ENCODE peak calls at places on chromosomes 2 and 18, in five cellular contexts. C is fibroblast of pulmonary artery, Z is A549, Y is kidney epithelial cell, F is brain microvascular endothelial cell. T is an unnamed sample.

GRCh38 chr2:167944825-167945659 is 302.4 kb downstream of the STK39 start:
- DNase-seq in C (peak; percentile 39), Z (no peak), Y (no peak), F (peak; percentile 38), T (peak; percentile 42)

GRCh38 chr2:20185176-20186022 is 39.5 kb downstream of the SDC1 start:
- DNase-seq in C (peak; percentile 29), Z (peak; percentile 48), Y (peak; percentile 79), F (peak; percentile 81), T (no peak)

GRCh38 chr2:38092196-38092902 is 16.4 kb upstream of the CYP1B1 start:
- DNase-seq in C (peak; percentile 77), Z (peak; percentile 66), Y (no peak), F (peak; percentile 81), T (peak; percentile 96)

GRCh38 chr2:16537347-16537746 is 128.3 kb downstream of the CYRIA start:
- DNase-seq in C (no peak), Z (no peak), Y (no peak), F (peak; percentile 82), T (peak; percentile 6)

GRCh38 chr2:183091318-183091953 is 12.9 kb downstream of the DUSP19 start:
- DNase-seq in C (no peak), Z (no peak), Y (no peak), F (no peak), T (no peak)

GRCh38 chr2:165837122-165837521 is 43.1 kb upstream of the GALNT3 start:
- DNase-seq in C (peak; percentile 24), Z (peak; percentile 7), Y (no peak), F (peak; percentile 75), T (peak; percentile 66)

GRCh38 chr2:200944467-200945394 is 18.7 kb downstream of the ORC2 start:
- DNase-seq in C (peak; percentile 86), Z (peak; percentile 93), Y (peak; percentile 18), F (peak; percentile 95), T (peak; percentile 94)

GRCh38 chr2:216426166-216426777 is 14.0 kb downstream of the SMARCAL1 start:
- DNase-seq in C (peak; percentile 8), Z (no peak), Y (no peak), F (no peak), T (peak; percentile 12)

GRCh38 chr2:85954918-85955420 is 66.2 kb upstream of the ST3GAL5 start:
- DNase-seq in C (no peak), Z (peak; percentile 51), Y (no peak), F (no peak), T (no peak)

GRCh38 chr2:217915706-217916105 is 87.1 kb downstream of the TNS1 start:
- DNase-seq in C (no peak), Z (no peak), Y (no peak), F (no peak), T (no peak)

GRCh38 chr2:67755511-67755910 is 307.3 kb downstream of the C1D start:
- DNase-seq in C (no peak), Z (no peak), Y (no peak), F (no peak), T (no peak)

GRCh38 chr2:9076210-9076609 is 72.7 kb upstream of the MBOAT2 start:
- DNase-seq in C (no peak), Z (no peak), Y (no peak), F (no peak), T (peak; percentile 14)

GRCh38 chr2:240419321-240419720 is 16.1 kb upstream of the GPC1 start:
- DNase-seq in C (no peak), Z (no peak), Y (no peak), F (no peak), T (no peak)

GRCh38 chr2:29489568-29489967 is 374.4 kb downstream of the CLIP4 start:
- DNase-seq in C (no peak), Z (no peak), Y (no peak), F (no peak), T (no peak)

GRCh38 chr18:71116535-71116934 is 827.7 kb downstream of the SOCS6 start:
- DNase-seq in C (no peak), Z (no peak), Y (no peak), F (no peak), T (peak; percentile 17)

GRCh38 chr2:22673501-22673900 is 711.5 kb upstream of the KLHL29 start:
- DNase-seq in C (no peak), Z (no peak), Y (no peak), F (no peak), T (no peak)

GRCh38 chr2:231667497-231667896 is 40.8 kb upstream of the PTMA start:
- DNase-seq in C (no peak), Z (no peak), Y (no peak), F (no peak), T (no peak)

GRCh38 chr2:200297100-200297499 is 9.4 kb upstream of the SPATS2L start:
- DNase-seq in C (no peak), Z (no peak), Y (no peak), F (no peak), T (no peak)

GRCh38 chr2:30422437-30422805 is 24.6 kb upstream of the LCLAT1 start:
- DNase-seq in C (peak; percentile 32), Z (peak; percentile 61), Y (no peak), F (peak; percentile 56), T (peak; percentile 54)

DNA sequence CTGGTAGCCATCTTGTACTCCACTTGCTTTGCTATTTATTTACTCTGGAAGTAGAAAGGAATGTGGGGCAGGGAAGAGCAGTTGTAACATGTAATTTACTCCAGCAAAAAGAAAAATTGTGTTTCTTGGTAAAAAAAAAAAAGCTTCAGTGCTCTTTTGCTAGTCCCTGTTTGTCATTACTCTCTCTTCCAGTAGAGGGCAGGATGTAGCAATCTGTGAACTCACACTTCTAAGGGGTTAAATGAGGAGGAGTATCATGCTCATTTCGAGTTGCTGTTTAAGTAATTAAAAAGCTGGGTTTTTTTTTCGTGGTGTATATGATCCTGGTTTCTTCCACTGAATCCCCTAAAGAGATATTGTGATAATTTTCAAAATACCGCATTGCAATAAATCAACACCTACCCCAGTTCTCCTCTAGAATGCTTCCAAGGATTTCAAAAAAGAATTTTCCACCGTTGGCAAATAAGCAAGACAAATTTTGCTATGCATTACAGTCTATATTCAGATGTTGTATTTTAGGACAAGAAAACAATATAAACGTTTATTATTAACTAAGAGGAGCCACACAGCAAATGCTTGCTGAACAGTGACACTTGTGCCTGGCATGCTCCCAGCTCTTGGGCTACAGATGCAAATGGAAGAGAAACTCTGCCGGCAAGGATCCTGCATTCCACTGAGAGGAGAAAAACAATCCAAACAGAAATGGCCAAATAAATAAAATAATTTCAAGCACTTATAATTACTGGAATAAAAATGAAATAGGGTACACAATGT is 261.6 kb downstream of the ASXL3 start:
- DNase-seq in C (peak; percentile 67), Z (peak; percentile 33), Y (no peak), F (peak; percentile 50), T (peak; percentile 69)
- TF ChIP-seq CTCF in C (peak; percentile 92), Z (no peak), Y (peak; percentile 84), F (peak; percentile 75), T (peak; percentile 87)

DNA sequence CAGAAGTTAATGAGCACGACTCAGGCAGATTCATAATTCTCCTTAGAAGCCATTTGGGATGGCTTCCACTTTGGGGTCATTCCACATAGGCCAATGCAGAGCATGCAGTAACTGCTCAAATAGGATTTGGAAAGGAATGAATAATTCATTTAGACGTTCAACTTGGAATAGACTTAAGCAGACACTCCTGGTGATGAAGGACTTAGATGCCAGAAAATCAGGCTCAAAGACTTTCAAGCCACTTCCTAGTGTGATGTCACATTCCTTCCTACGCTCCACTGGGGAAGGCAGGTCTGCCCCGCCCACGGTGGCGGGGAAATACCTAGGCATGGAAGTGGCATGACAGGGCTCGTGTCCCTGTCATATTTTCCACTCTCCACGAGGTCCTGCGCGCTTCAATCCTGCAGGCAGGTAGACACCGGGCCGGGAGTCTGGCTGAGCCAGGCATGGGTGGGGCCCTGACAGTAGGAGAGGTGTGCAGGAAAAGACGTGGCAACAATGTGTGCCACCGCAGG is at the start of gene IL1RL2:
- DNase-seq in C (peak; percentile 45), Z (no peak), Y (no peak), F (no peak), T (no peak)
- H3K4me3 ChIP-seq in C (peak within 1 kb of the TSS; percentile 44), Z (no peak within 1 kb of the TSS), Y (peak within 1 kb of the TSS; percentile 37), F (peak within 1 kb of the TSS; percentile 63), T (peak within 1 kb of the TSS; percentile 42)

GRCh38 chr2:214591359-214591758 is 180.5 kb downstream of the VWC2L start:
- DNase-seq in C (no peak), Z (peak; percentile 6), Y (no peak), F (peak; percentile 4), T (no peak)
- TF ChIP-seq CTCF in C (no peak), Z (no peak), Y (peak; percentile 8), F (peak; percentile 40), T (peak; percentile 1)

GRCh38 chr2:102106133-102106556 is 36.4 kb upstream of the IL1R1 start:
- DNase-seq in C (peak; percentile 91), Z (peak; percentile 87), Y (no peak), F (peak; percentile 85), T (peak; percentile 94)
- H3K4me3 ChIP-seq in C (peak overlapping the region; percentile 82), Z (peak overlapping the region; percentile 41), Y (no peak overlapping the region), F (no peak overlapping the region), T (peak overlapping the region; percentile 57)

GRCh38 chr2:39851691-39852110 is 72.6 kb upstream of the THUMPD2 start:
- DNase-seq in C (peak; percentile 44), Z (no peak), Y (no peak), F (no peak), T (peak; percentile 50)
- TF ChIP-seq CTCF in C (peak; percentile 2), Z (no peak), Y (no peak), F (no peak), T (peak; percentile 24)

DNA sequence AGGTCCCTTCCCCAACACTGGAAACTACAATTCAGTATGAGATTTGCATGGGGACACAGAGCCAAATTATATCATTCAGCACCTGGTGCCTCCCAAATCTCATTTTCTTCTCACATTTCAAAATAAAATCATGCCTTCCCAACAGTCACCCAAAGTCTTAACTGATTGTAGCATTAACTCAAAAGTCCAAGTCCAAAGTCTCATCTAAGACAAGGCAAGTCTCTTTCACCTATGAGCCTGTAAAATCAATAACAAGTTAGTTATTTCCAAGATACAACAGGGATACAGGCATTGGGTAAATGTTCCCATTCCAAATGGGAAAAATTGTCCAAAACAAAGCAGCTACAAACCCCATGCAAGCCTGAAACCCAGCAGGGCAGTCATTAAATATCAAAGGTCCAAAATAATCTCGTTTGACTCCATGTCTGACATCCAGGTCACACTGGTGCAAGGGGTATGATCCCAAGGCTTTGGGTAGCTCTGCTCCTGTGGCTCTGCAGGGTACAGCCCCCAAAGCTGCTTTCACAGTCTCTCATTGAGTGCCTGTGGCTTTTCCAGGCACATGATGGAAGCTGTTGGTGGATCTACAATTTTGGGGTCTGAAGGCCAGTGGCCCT is 1370.1 kb upstream of the DDX18 start:
- DNase-seq in C (no peak), Z (no peak), Y (no peak), F (no peak), T (no peak)
- H3K4me3 ChIP-seq in C (no peak overlapping the region), Z (no peak overlapping the region), Y (no peak overlapping the region), F (no peak overlapping the region), T (no peak overlapping the region)

DNA sequence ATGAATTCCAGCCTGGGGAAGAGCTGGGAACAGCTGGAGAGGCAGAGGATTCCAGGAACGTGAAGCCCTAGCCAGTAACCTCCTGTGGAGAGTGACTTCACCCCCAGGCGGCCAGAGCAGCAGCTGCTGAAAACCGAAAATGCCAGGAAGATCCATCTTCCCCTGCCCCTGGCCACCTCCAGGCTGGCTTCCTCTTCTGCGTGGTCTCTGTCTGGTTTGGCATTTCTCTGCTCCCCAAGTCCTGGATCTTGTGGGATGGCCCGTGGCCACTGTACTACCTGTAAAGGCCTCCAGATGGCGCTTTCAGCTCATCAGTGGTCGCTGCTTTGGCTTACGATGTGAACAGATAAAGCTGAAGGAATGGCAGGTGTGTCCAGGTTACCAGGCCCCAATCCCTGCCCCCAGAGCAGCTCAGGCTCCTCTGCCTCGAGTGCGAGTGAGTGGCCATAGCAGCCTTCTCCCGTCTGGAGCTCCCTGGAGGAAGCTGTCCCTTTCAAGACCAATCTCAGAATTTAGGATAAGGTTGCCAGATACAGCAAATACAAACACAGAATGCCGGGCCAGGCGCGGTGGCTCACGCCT is 8.7 kb upstream of the MAPRE3 start:
- DNase-seq in C (peak; percentile 84), Z (peak; percentile 91), Y (peak; percentile 41), F (peak; percentile 75), T (peak; percentile 79)
- TF ChIP-seq CTCF in C (peak; percentile 99), Z (peak; percentile 96), Y (peak; percentile 91), F (peak; percentile 95), T (peak; percentile 93)